ENCODE peak calls at places on chromosome 11, in six cellular contexts. One of them, this sample, is unnamed. For H3K27me3, the result is how much of the 10 kb centered on the place peaks cover.

GRCh38 chr11:41579546-41579945 is 120.1 kb upstream of the LRRC4C start:
- DNase-seq in ovary: no peak
- DNase-seq in tibial artery: no peak
- DNase-seq in sigmoid colon: no peak
- DNase-seq in body of pancreas: no peak
- DNase-seq in psoas muscle: no peak
- DNase-seq in this sample: peak

GRCh38 chr11:35079581-35079980 is 59.4 kb upstream of the CD44 start:
- DNase-seq in sigmoid colon: no peak
- DNase-seq in psoas muscle: no peak
- DNase-seq in ovary: no peak
- DNase-seq in tibial artery: no peak
- DNase-seq in body of pancreas: no peak
- DNase-seq in this sample: no peak

GRCh38 chr11:120546312-120547205 is 35.0 kb downstream of the GRIK4 start:
- DNase-seq in body of pancreas: peak
- DNase-seq in sigmoid colon: no peak
- DNase-seq in tibial artery: peak
- DNase-seq in psoas muscle: peak
- DNase-seq in ovary: peak
- DNase-seq in this sample: peak

GRCh38 chr11:45384016-45384415 is 97.9 kb upstream of the SYT13 start:
- DNase-seq in tibial artery: no peak
- DNase-seq in psoas muscle: no peak
- DNase-seq in ovary: no peak
- DNase-seq in sigmoid colon: no peak
- DNase-seq in body of pancreas: no peak
- DNase-seq in this sample: no peak

GRCh38 chr11:11420512-11420911 is 67.5 kb upstream of the CSNK2A3 start:
- DNase-seq in psoas muscle: no peak
- DNase-seq in sigmoid colon: no peak
- DNase-seq in body of pancreas: peak
- DNase-seq in tibial artery: no peak
- DNase-seq in ovary: no peak
- DNase-seq in this sample: no peak

GRCh38 chr11:110131386-110132123 is 38.4 kb downstream of the ZC3H12C start:
- DNase-seq in tibial artery: no peak
- DNase-seq in body of pancreas: no peak
- DNase-seq in ovary: no peak
- DNase-seq in sigmoid colon: no peak
- DNase-seq in psoas muscle: no peak
- DNase-seq in this sample: peak

GRCh38 chr11:133548641-133549040 is 16.3 kb upstream of the OPCML start:
- DNase-seq in ovary: no peak
- DNase-seq in body of pancreas: no peak
- DNase-seq in tibial artery: no peak
- DNase-seq in psoas muscle: no peak
- DNase-seq in sigmoid colon: no peak
- DNase-seq in this sample: no peak

GRCh38 chr11:46290598-46291309 is 13.3 kb downstream of the CREB3L1 start:
- DNase-seq in sigmoid colon: peak
- DNase-seq in ovary: peak
- DNase-seq in tibial artery: peak
- DNase-seq in psoas muscle: peak
- DNase-seq in body of pancreas: peak
- DNase-seq in this sample: peak

GRCh38 chr11:115321602-115322289 is 182.5 kb downstream of the CADM1 start:
- DNase-seq in body of pancreas: no peak
- DNase-seq in sigmoid colon: no peak
- DNase-seq in psoas muscle: no peak
- DNase-seq in tibial artery: no peak
- DNase-seq in ovary: no peak
- DNase-seq in this sample: no peak

DNA sequence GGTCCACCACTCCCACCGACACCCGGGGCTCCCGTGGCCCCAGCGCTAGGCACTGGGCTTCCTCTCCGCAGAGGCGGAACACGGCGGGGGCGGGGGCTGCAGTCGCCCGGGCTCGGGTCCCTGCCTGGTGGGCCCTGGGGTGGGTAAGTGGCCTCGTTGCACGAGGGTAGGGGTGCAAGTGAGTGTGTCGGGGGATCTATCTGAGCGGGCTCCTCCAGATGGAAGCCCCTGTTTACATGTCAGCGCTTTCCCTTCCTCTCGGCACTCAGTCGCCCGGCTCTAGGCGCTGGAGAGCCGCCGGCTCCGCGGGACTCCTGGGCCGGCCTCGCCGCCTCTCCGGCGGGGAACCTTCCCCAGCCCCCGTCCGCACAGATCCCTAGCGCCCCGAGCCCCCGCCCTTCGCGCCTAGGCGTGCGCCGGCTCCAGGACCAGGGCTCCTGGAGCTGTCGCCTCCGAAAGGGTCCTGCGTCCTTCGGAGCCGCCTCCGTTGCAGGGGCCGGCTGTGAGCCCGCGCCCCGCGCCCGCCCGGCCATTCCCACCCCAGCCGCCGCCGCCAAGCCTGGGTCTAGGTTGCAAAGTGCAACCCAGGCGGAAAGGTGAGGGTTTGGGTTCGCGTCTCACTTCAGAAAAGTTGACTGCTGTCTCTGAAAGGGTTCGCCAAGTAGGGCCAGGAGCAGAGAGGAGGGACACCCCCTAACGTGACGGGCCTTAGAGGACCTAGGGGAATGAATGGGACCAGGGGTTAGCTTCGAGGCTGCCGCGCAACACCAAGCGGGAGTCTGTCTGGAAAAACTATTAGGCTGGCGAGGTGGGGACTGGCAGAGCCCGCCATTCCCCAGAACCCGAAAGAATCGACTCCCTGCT is 978 bp downstream of the FLI1 start:
- DNase-seq in psoas muscle: no peak
- DNase-seq in ovary: no peak
- DNase-seq in tibial artery: no peak
- DNase-seq in sigmoid colon: peak
- DNase-seq in body of pancreas: no peak
- DNase-seq in this sample: no peak
- H3K27me3 ChIP-seq in psoas muscle: under half
- H3K27me3 ChIP-seq in ovary: under half
- H3K27me3 ChIP-seq in tibial artery: under half
- H3K27me3 ChIP-seq in sigmoid colon: under half
- H3K27me3 ChIP-seq in body of pancreas: under half
- H3K27me3 ChIP-seq in this sample: under half

GRCh38 chr11:96704847-96705246 is 315.0 kb downstream of the JRKL start:
- DNase-seq in body of pancreas: no peak
- DNase-seq in psoas muscle: no peak
- DNase-seq in ovary: no peak
- DNase-seq in tibial artery: no peak
- DNase-seq in sigmoid colon: no peak
- DNase-seq in this sample: no peak
- TF ChIP-seq CTCF in body of pancreas: no peak
- TF ChIP-seq CTCF in psoas muscle: no peak
- TF ChIP-seq CTCF in ovary: no peak
- TF ChIP-seq CTCF in tibial artery: no peak
- TF ChIP-seq CTCF in sigmoid colon: no peak
- TF ChIP-seq CTCF in this sample: peak

DNA sequence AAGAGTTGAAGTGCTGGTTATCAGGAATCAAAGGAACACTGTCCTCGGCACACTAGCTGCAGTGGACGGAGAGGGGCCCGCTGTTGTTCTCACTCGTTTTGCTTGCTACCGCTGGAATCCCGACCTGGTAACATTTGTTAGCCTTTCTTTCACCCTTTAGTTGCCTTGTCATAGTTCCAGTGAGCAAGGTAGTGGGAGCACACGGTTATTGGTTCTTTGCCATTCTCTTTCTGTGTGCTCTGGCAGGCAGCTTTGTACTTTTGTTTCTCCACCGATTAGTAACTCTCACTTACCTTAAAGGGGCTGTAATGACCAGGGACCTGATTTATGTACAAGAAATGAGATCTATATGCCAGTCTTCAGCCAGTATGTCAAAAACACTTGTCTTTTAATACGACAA is 1.8 kb downstream of the DEPDC7 start:
- DNase-seq in tibial artery: no peak
- DNase-seq in ovary: no peak
- DNase-seq in body of pancreas: no peak
- DNase-seq in psoas muscle: no peak
- DNase-seq in sigmoid colon: no peak
- DNase-seq in this sample: no peak
- H3K4me3 ChIP-seq in tibial artery: no peak
- H3K4me3 ChIP-seq in ovary: no peak
- H3K4me3 ChIP-seq in body of pancreas: no peak
- H3K4me3 ChIP-seq in psoas muscle: peak
- H3K4me3 ChIP-seq in sigmoid colon: no peak
- H3K4me3 ChIP-seq in this sample: no peak

GRCh38 chr11:131094828-131095227 is 178.5 kb upstream of the SNX19 start:
- DNase-seq in ovary: no peak
- DNase-seq in psoas muscle: no peak
- DNase-seq in body of pancreas: no peak
- DNase-seq in tibial artery: no peak
- DNase-seq in sigmoid colon: no peak
- DNase-seq in this sample: no peak

GRCh38 chr11:131095501-131096185 is 179.4 kb upstream of the SNX19 start:
- DNase-seq in tibial artery: no peak
- DNase-seq in sigmoid colon: no peak
- DNase-seq in psoas muscle: no peak
- DNase-seq in ovary: no peak
- DNase-seq in body of pancreas: no peak
- DNase-seq in this sample: no peak

GRCh38 chr11:131099013-131099412 is 182.7 kb upstream of the SNX19 start:
- DNase-seq in tibial artery: no peak
- DNase-seq in sigmoid colon: no peak
- DNase-seq in psoas muscle: no peak
- DNase-seq in ovary: no peak
- DNase-seq in body of pancreas: no peak
- DNase-seq in this sample: peak

DNA sequence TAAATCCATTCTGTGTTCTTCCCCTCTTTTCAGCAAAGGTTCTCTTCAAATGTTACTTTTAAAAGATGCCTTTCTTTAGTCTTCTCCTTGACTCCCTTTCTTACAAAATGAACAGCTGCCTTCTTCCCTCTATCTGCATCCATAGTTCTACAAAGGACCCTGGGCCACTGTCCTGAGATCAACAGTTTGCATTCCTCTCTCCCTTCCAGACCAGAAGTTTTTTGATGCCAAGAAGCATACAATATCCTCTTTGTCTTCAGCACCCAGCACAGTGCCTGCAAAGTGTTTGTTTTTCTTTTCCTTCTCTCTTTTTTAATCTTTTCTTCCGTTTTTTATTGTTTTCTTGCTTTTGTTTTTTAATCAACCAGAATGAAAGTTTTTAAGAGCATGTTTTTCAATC is 183.5 kb upstream of the SNX19 start:
- DNase-seq in psoas muscle: no peak
- DNase-seq in body of pancreas: no peak
- DNase-seq in ovary: no peak
- DNase-seq in tibial artery: no peak
- DNase-seq in sigmoid colon: no peak
- DNase-seq in this sample: no peak
- H3K27me3 ChIP-seq in psoas muscle: under half
- H3K27me3 ChIP-seq in body of pancreas: under half
- H3K27me3 ChIP-seq in ovary: under half
- H3K27me3 ChIP-seq in tibial artery: under half
- H3K27me3 ChIP-seq in sigmoid colon: under half
- H3K27me3 ChIP-seq in this sample: under half

GRCh38 chr11:77636738-77637344 is 753 bp downstream of the CLNS1A start:
- DNase-seq in psoas muscle: no peak
- DNase-seq in tibial artery: no peak
- DNase-seq in ovary: no peak
- DNase-seq in sigmoid colon: no peak
- DNase-seq in body of pancreas: no peak
- DNase-seq in this sample: no peak
- TF ChIP-seq CTCF in psoas muscle: no peak
- TF ChIP-seq CTCF in tibial artery: no peak
- TF ChIP-seq CTCF in ovary: no peak
- TF ChIP-seq CTCF in sigmoid colon: no peak
- TF ChIP-seq CTCF in body of pancreas: no peak
- TF ChIP-seq CTCF in this sample: no peak

DNA sequence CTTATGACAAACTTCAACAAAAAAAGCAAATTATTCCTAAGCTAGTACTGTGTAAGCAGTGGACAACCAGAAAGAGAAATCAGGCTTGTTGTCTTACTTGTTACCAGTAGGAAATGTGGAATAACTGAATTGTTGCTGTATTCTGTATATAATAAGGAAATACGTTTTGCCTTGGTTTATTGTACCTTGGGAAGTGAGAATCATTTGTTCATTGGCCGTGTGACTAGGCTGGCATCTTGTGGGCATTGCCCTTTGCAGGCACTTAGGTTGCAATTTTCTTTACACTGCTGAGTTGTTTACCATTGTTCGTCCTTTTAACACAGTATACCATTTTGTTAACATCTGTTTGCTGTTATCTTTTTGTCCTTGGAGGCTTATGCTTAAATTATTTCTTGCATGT is 109.2 kb downstream of the DDX10 start:
- DNase-seq in psoas muscle: no peak
- DNase-seq in body of pancreas: no peak
- DNase-seq in tibial artery: no peak
- DNase-seq in ovary: no peak
- DNase-seq in sigmoid colon: no peak
- DNase-seq in this sample: no peak
- H3K4me3 ChIP-seq in psoas muscle: no peak
- H3K4me3 ChIP-seq in body of pancreas: no peak
- H3K4me3 ChIP-seq in tibial artery: no peak
- H3K4me3 ChIP-seq in ovary: no peak
- H3K4me3 ChIP-seq in sigmoid colon: no peak
- H3K4me3 ChIP-seq in this sample: no peak

GRCh38 chr11:126682590-126682989 is 318.0 kb downstream of the KIRREL3 start:
- DNase-seq in ovary: no peak
- DNase-seq in sigmoid colon: no peak
- DNase-seq in tibial artery: no peak
- DNase-seq in psoas muscle: no peak
- DNase-seq in body of pancreas: no peak
- DNase-seq in this sample: no peak
- H3K27me3 ChIP-seq in ovary: under half
- H3K27me3 ChIP-seq in sigmoid colon: under half
- H3K27me3 ChIP-seq in tibial artery: under half
- H3K27me3 ChIP-seq in psoas muscle: under half
- H3K27me3 ChIP-seq in body of pancreas: under half
- H3K27me3 ChIP-seq in this sample: under half

GRCh38 chr11:839875-840617 is 2.3 kb downstream of the POLR2L start:
- DNase-seq in sigmoid colon: no peak
- DNase-seq in tibial artery: no peak
- DNase-seq in body of pancreas: no peak
- DNase-seq in ovary: no peak
- DNase-seq in psoas muscle: no peak
- DNase-seq in this sample: no peak
- TF ChIP-seq CTCF in sigmoid colon: no peak
- TF ChIP-seq CTCF in tibial artery: no peak
- TF ChIP-seq CTCF in body of pancreas: no peak
- TF ChIP-seq CTCF in ovary: no peak
- TF ChIP-seq CTCF in psoas muscle: no peak
- TF ChIP-seq CTCF in this sample: peak

GRCh38 chr11:1747753-1748466 is 2.5 kb downstream of the IFITM10 start:
- DNase-seq in body of pancreas: no peak
- DNase-seq in tibial artery: no peak
- DNase-seq in sigmoid colon: peak
- DNase-seq in ovary: no peak
- DNase-seq in psoas muscle: peak
- DNase-seq in this sample: no peak
- H3K4me3 ChIP-seq in body of pancreas: no peak
- H3K4me3 ChIP-seq in tibial artery: peak
- H3K4me3 ChIP-seq in sigmoid colon: no peak
- H3K4me3 ChIP-seq in ovary: no peak
- H3K4me3 ChIP-seq in psoas muscle: peak
- H3K4me3 ChIP-seq in this sample: peak